ENCODE peak calls at places on chromosomes 5 and 9, in five cellular contexts. U is osteoblast; F is CD8-positive, alpha-beta T cell; B is right lobe of liver; D is upper lobe of left lung. T is an unnamed sample. For H3K9me3, the result is how much of the 10 kb centered on the place peaks cover.

GRCh38 chr5:66596791-66597757 is 881 bp downstream of the MAST4 start:
- DNase-seq in B (peak), F (no peak), D (peak), U (peak), T (peak)

GRCh38 chr9:87128844-87129493 is 181.7 kb upstream of the GAS1 start:
- DNase-seq in D (no peak), U (peak), B (no peak), F (no peak), T (no peak)

GRCh38 chr5:97100486-97100885 is 41.9 kb downstream of the LIX1 start:
- DNase-seq in D (no peak), U (no peak), B (no peak), F (no peak), T (no peak)

GRCh38 chr9:9718691-9719090 is 894.1 kb downstream of the PTPRD start:
- DNase-seq in F (no peak), B (no peak), D (no peak), U (peak), T (no peak)

GRCh38 chr5:82560546-82560945 is 282.4 kb upstream of the RPS23 start:
- DNase-seq in U (no peak), D (no peak), F (no peak), B (no peak), T (no peak)

GRCh38 chr5:141513627-141514329 is 24.9 kb downstream of the PCDHGC5 start:
- DNase-seq in D (peak), F (peak), B (peak), U (peak), T (peak)

GRCh38 chr5:37658440-37658839 is 181.4 kb downstream of the GDNF start:
- DNase-seq in U (no peak), F (no peak), D (no peak), B (no peak), T (no peak)

GRCh38 chr5:80437326-80437725 is 29.5 kb downstream of the ZFYVE16 start:
- DNase-seq in D (no peak), U (no peak), F (no peak), B (no peak), T (no peak)

GRCh38 chr5:126139086-126139485 is 284.1 kb upstream of the GRAMD2B start:
- DNase-seq in F (no peak), D (no peak), B (no peak), U (no peak), T (no peak)

GRCh38 chr5:5494489-5495402 is 72.3 kb downstream of the ICE1 start:
- DNase-seq in D (peak), U (peak), B (peak), F (peak), T (peak)

GRCh38 chr9:87516222-87516930 is 18.7 kb downstream of the DAPK1 start:
- DNase-seq in D (no peak), U (peak), B (peak), F (no peak), T (no peak)

GRCh38 chr9:14198544-14199510 is 115.1 kb downstream of the NFIB start:
- DNase-seq in D (no peak), F (no peak), B (peak), U (peak), T (peak)

GRCh38 chr5:172093559-172093958 is 87.1 kb upstream of the FBXW11 start:
- DNase-seq in B (no peak), D (peak), F (no peak), U (no peak), T (peak)

GRCh38 chr5:131382407-131383395 is 118.8 kb downstream of the CDC42SE2 start:
- DNase-seq in B (no peak), F (peak), D (no peak), U (no peak), T (no peak)

GRCh38 chr9:16039103-16039987 is 486.5 kb downstream of the CCDC171 start:
- DNase-seq in D (no peak), F (no peak), B (no peak), U (no peak), T (no peak)

GRCh38 chr9:105007143-105007542 is 79.2 kb upstream of the ABCA1 start:
- DNase-seq in U (peak), D (no peak), F (no peak), B (no peak), T (peak)

GRCh38 chr9:116123171-116123570 is 30.4 kb upstream of the PAPPA start:
- DNase-seq in B (no peak), D (no peak), U (no peak), F (no peak), T (no peak)

GRCh38 chr5:103092676-103093075 is 27.3 kb downstream of the GIN1 start:
- DNase-seq in U (no peak), B (no peak), D (no peak), F (no peak), T (no peak)

GRCh38 chr5:78972654-78973428 is 12.3 kb downstream of the ARSB start:
- DNase-seq in D (no peak), F (no peak), U (no peak), B (peak), T (no peak)

GRCh38 chr5:169344629-169345028 is 43.7 kb upstream of the SLIT3 start:
- DNase-seq in U (no peak), D (no peak), B (no peak), F (no peak), T (no peak)

GRCh38 chr5:68134033-68134668 is 81.4 kb upstream of the PIK3R1 start:
- DNase-seq in U (no peak), F (no peak), B (peak), D (no peak), T (no peak)

GRCh38 chr9:121819511-121820231 is 168.2 kb downstream of the DAB2IP start:
- DNase-seq in U (peak), B (no peak), D (no peak), F (no peak), T (peak)

GRCh38 chr5:153640293-153640692 is 149.8 kb downstream of the GRIA1 start:
- DNase-seq in B (no peak), U (no peak), F (no peak), D (no peak), T (no peak)

GRCh38 chr5:149748471-149749094 is 18.5 kb downstream of the PPARGC1B start:
- DNase-seq in D (no peak), U (peak), F (no peak), B (no peak), T (no peak)

GRCh38 chr5:57896596-57896995 is 414.0 kb upstream of the ACTBL2 start:
- DNase-seq in B (no peak), U (no peak), D (no peak), F (no peak), T (no peak)

GRCh38 chr9:101140728-101141127 is 112.2 kb downstream of the PLPPR1 start:
- DNase-seq in D (no peak), F (no peak), U (no peak), B (no peak), T (no peak)

GRCh38 chr5:96483878-96484277 is 50.8 kb upstream of the PCSK1 start:
- DNase-seq in F (no peak), U (peak), B (no peak), D (no peak), T (no peak)

GRCh38 chr5:152978141-152978835 is 512.2 kb upstream of the GRIA1 start:
- DNase-seq in D (no peak), F (no peak), U (no peak), B (no peak), T (no peak)

GRCh38 chr5:110054240-110054639 is 364.5 kb downstream of the MAN2A1 start:
- DNase-seq in U (peak), F (peak), D (no peak), B (no peak), T (no peak)
- TF ChIP-seq CTCF in U (no peak), F (peak), D (no peak), B (no peak), T (no peak)

DNA sequence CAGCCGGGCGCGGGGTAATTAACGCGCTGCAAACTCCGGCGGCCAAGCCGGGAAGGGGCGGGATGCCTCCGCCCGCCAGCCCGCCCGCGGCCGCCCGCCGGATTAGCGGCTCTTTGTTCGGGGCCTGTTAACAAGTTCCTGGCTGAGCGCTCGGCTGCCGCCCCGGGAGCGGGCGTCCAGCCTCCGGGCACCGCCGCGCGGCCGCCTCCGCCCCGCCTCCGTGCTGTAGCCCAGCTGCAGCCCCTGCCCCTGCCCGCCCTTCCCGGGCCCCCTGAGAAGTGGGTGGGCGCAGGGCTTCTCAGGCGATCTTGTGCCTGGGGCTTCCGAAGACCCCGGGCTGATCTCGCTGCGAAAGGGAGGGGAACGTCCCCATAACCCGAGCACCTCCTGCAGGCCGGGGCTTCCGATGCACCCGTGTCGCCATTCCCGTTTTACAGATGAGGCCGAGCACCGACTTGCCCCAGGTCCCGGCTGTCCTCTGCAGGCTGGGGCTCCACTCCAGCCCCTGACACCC is 7.6 kb downstream of the UNC5A start:
- DNase-seq in B (no peak), D (peak), F (peak), U (peak), T (no peak)
- H3K4me3 ChIP-seq in B (no peak), D (peak), F (peak), U (peak), T (peak)

DNA sequence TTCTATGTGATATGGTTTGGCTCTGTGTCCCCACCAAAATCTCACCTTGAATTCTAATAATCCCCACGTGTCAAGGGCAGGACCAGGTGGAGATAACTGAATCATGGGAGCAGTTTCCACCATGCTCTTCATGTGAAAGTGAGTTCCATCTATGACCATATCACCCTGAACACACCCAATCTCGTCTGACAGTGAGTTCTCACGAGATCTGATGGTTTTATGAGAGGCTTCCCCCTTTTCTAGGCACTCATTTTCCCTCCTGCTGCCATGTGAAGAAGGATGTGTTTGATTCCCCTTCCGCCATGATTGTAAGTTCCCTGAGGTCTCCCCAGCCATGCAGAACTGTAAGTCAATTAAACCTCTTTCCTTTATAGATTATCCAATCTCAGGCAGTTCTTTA is 64.2 kb downstream of the RICTOR start:
- DNase-seq in D (no peak), F (no peak), B (no peak), U (no peak), T (no peak)
- H3K9me3 ChIP-seq in D (under half), F (under half), B (under half), U (under half), T (under half)

GRCh38 chr9:110337727-110338522 is at the start of gene TXNDC8:
- DNase-seq in F (no peak), B (no peak), D (no peak), U (peak), T (no peak)
- TF ChIP-seq CTCF in F (no peak), B (no peak), D (no peak), U (no peak), T (no peak)

GRCh38 chr9:91945277-91946074 is 4.6 kb downstream of the ROR2 start:
- DNase-seq in B (no peak), D (no peak), U (no peak), F (no peak), T (peak)
- H3K4me3 ChIP-seq in B (no peak), D (no peak), U (no peak), F (no peak), T (peak)

GRCh38 chr5:179114756-179115155 is 54.6 kb downstream of the ZNF354C start:
- DNase-seq in B (no peak), U (peak), D (no peak), F (no peak), T (no peak)
- H3K9me3 ChIP-seq in B (under half), U (under half), D (under half), F (under half), T (half or more)

GRCh38 chr9:131936929-131937328 is 142.7 kb downstream of the MED27 start:
- DNase-seq in U (no peak), F (no peak), D (no peak), B (no peak), T (no peak)
- TF ChIP-seq CTCF in U (no peak), F (no peak), D (no peak), B (no peak), T (no peak)

GRCh38 chr5:74638776-74639537 is 1.6 kb downstream of the ENC1 start:
- DNase-seq in D (no peak), F (no peak), U (peak), B (no peak), T (no peak)
- H3K4me3 ChIP-seq in D (peak), F (peak), U (peak), B (peak), T (peak)

T was measured in breast epithelium.